ENCODE peak calls at places on chromosomes 4 and X, in eight cellular contexts. One of them, this sample, is unnamed.

GRCh38 chr4:145881585-145881984 is 57.0 kb downstream of the ZNF827 start:
- DNase-seq in IMR-90: no peak
- DNase-seq in uterus: no peak
- DNase-seq in GM12878: no peak
- DNase-seq in HCT116: no peak
- DNase-seq in A549: no peak
- DNase-seq in stomach: no peak
- DNase-seq in breast epithelium: no peak
- DNase-seq in this sample: no peak

GRCh38 chrX:39946822-39947221 is 150.9 kb downstream of the BCOR start:
- DNase-seq in HCT116: no peak
- DNase-seq in A549: no peak
- DNase-seq in IMR-90: peak
- DNase-seq in GM12878: no peak
- DNase-seq in uterus: no peak
- DNase-seq in stomach: no peak
- DNase-seq in breast epithelium: no peak
- DNase-seq in this sample: no peak

GRCh38 chr4:732911-733630 is 27.4 kb downstream of the PCGF3 start:
- DNase-seq in IMR-90: no peak
- DNase-seq in breast epithelium: no peak
- DNase-seq in stomach: no peak
- DNase-seq in HCT116: no peak
- DNase-seq in GM12878: no peak
- DNase-seq in A549: no peak
- DNase-seq in uterus: no peak
- DNase-seq in this sample: no peak

GRCh38 chrX:13483773-13484172 is 85.6 kb upstream of the EGFL6 start:
- DNase-seq in stomach: no peak
- DNase-seq in uterus: no peak
- DNase-seq in HCT116: no peak
- DNase-seq in A549: no peak
- DNase-seq in breast epithelium: no peak
- DNase-seq in GM12878: no peak
- DNase-seq in IMR-90: no peak
- DNase-seq in this sample: no peak

GRCh38 chr4:158809611-158810486 is 41.0 kb downstream of the FNIP2 start:
- DNase-seq in stomach: no peak
- DNase-seq in A549: no peak
- DNase-seq in GM12878: peak
- DNase-seq in HCT116: peak
- DNase-seq in uterus: no peak
- DNase-seq in IMR-90: peak
- DNase-seq in breast epithelium: no peak
- DNase-seq in this sample: peak

GRCh38 chr4:98794565-98795205 is 134.2 kb downstream of the EIF4E start:
- DNase-seq in HCT116: no peak
- DNase-seq in IMR-90: peak
- DNase-seq in breast epithelium: no peak
- DNase-seq in stomach: no peak
- DNase-seq in A549: no peak
- DNase-seq in uterus: no peak
- DNase-seq in GM12878: no peak
- DNase-seq in this sample: no peak

GRCh38 chrX:47232803-47233332 is at the start of gene USP11:
- DNase-seq in breast epithelium: no peak
- DNase-seq in GM12878: no peak
- DNase-seq in stomach: peak
- DNase-seq in IMR-90: peak
- DNase-seq in uterus: peak
- DNase-seq in HCT116: no peak
- DNase-seq in A549: peak
- DNase-seq in this sample: peak

GRCh38 chrX:154516655-154517100 is 646 bp upstream of the FAM3A start:
- DNase-seq in IMR-90: peak
- DNase-seq in HCT116: no peak
- DNase-seq in breast epithelium: no peak
- DNase-seq in A549: no peak
- DNase-seq in stomach: no peak
- DNase-seq in uterus: peak
- DNase-seq in GM12878: no peak
- DNase-seq in this sample: no peak

GRCh38 chr4:105059337-105059736 is 87.3 kb upstream of the TET2 start:
- DNase-seq in GM12878: peak
- DNase-seq in uterus: no peak
- DNase-seq in IMR-90: no peak
- DNase-seq in HCT116: no peak
- DNase-seq in breast epithelium: no peak
- DNase-seq in A549: no peak
- DNase-seq in stomach: no peak
- DNase-seq in this sample: no peak

GRCh38 chrX:49058794-49059193 is at the start of gene CCDC120:
- DNase-seq in stomach: peak
- DNase-seq in GM12878: no peak
- DNase-seq in A549: no peak
- DNase-seq in breast epithelium: no peak
- DNase-seq in uterus: no peak
- DNase-seq in HCT116: no peak
- DNase-seq in IMR-90: no peak
- DNase-seq in this sample: no peak
- TF ChIP-seq POLR2A in stomach: no peak
- TF ChIP-seq POLR2A in GM12878: no peak
- TF ChIP-seq POLR2A in A549: no peak
- TF ChIP-seq POLR2A in breast epithelium: no peak
- TF ChIP-seq POLR2A in uterus: no peak
- TF ChIP-seq POLR2A in HCT116: no peak
- TF ChIP-seq POLR2A in IMR-90: no peak
- TF ChIP-seq POLR2A in this sample: no peak

DNA sequence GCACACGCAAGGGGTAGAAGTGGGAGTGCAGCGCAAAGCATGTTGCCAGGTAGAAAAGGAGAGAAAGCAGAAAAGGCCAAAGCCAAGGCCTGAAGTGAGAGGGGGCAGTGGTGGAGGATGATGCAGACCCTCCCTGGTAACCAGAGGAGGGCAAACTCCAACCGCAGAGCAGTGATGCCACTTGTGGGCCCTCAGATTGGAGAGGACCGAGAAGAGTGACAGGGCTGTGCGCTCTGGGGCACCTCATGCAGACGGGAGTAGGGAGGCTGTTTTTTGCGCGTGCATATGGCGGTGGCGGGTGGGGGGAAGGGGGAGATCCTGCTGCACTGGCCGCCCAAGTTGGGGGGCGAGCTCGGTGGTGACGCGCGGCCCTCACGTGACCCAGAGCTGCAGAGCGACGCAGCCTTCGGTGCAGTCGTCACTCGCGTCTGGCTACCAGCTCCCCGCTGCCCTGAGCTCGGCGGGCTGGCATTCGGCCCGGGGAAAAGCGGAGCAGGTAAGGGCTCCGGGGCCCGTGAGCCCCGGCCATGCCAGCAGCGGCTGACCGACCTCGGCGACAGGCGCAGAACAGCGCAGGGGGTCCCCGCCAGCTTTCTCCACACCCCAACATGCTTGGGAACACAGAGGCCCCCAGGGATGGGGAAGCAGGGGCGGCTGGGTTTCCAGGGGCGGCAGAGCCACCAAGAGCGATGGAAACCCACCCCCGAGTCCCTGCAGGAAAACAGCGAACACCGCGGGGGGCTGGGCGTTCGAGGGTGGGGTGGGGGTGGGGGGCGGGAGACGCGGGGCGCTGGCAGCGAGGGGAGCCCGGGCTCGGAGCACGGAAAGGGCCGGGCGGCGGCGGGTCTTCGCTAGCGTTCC is at the start of gene BEX3:
- DNase-seq in stomach: peak
- DNase-seq in GM12878: no peak
- DNase-seq in uterus: peak
- DNase-seq in breast epithelium: peak
- DNase-seq in A549: peak
- DNase-seq in HCT116: no peak
- DNase-seq in IMR-90: peak
- DNase-seq in this sample: peak
- TF ChIP-seq POLR2A in stomach: no peak
- TF ChIP-seq POLR2A in GM12878: peak
- TF ChIP-seq POLR2A in uterus: peak
- TF ChIP-seq POLR2A in breast epithelium: no peak
- TF ChIP-seq POLR2A in A549: peak
- TF ChIP-seq POLR2A in HCT116: peak
- TF ChIP-seq POLR2A in IMR-90: peak
- TF ChIP-seq POLR2A in this sample: no peak

DNA sequence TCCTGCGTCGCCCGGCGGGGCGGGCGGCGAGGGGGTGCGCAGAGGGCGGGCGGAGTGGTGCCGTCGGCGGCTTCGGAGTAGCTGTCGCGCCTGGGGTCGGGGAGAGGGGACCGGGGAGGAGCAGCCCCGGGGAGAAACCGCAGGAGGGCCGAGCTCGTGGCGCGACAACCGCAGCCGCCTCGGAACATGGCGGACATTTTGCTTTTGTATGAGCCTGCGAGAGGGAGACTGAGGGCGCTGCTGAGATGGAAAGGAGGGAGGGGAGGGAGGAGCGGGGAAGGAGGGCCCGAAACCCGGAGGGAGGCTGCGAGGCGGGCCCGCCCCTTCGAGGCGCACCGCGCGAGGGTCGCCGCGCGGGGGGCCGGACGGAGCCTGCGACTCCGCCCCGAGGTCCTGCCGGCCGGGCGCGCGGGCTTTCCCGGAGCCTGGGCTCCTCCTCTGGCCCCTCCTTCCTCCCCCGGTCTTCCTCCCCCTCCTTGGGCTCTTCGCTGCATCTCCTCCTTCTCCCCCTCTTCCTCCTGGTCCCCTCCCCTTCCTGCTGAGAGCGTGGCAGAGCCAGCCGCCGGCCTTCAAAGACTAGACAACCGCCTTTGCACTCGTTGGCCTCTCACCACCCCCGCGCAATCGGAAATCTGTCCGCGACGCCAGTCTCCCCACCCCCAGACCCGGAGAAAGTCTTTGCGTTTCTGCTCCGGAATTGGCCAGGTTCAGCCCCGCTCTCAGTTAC is 1.1 kb downstream of the INTS6L start:
- DNase-seq in GM12878: peak
- DNase-seq in uterus: peak
- DNase-seq in IMR-90: peak
- DNase-seq in A549: peak
- DNase-seq in stomach: peak
- DNase-seq in HCT116: peak
- DNase-seq in breast epithelium: peak
- DNase-seq in this sample: peak
- TF ChIP-seq POLR2A in GM12878: peak
- TF ChIP-seq POLR2A in uterus: peak
- TF ChIP-seq POLR2A in IMR-90: peak
- TF ChIP-seq POLR2A in A549: peak
- TF ChIP-seq POLR2A in stomach: peak
- TF ChIP-seq POLR2A in HCT116: no peak
- TF ChIP-seq POLR2A in breast epithelium: no peak
- TF ChIP-seq POLR2A in this sample: no peak

GRCh38 chrX:71618303-71618721 is at the start of gene CXCR3:
- DNase-seq in GM12878: peak
- DNase-seq in IMR-90: no peak
- DNase-seq in stomach: no peak
- DNase-seq in HCT116: no peak
- DNase-seq in uterus: no peak
- DNase-seq in breast epithelium: no peak
- DNase-seq in A549: no peak
- DNase-seq in this sample: peak

GRCh38 chrX:71615056-71615455 is 3.3 kb downstream of the CXCR3 start:
- DNase-seq in breast epithelium: no peak
- DNase-seq in HCT116: no peak
- DNase-seq in uterus: no peak
- DNase-seq in IMR-90: no peak
- DNase-seq in GM12878: no peak
- DNase-seq in stomach: no peak
- DNase-seq in A549: no peak
- DNase-seq in this sample: no peak

GRCh38 chrX:71615954-71616353 is 2.4 kb downstream of the CXCR3 start:
- DNase-seq in IMR-90: no peak
- DNase-seq in HCT116: no peak
- DNase-seq in uterus: no peak
- DNase-seq in A549: no peak
- DNase-seq in stomach: no peak
- DNase-seq in breast epithelium: no peak
- DNase-seq in GM12878: no peak
- DNase-seq in this sample: no peak

GRCh38 chrX:71617742-71618141 is 569 bp downstream of the CXCR3 start:
- DNase-seq in GM12878: no peak
- DNase-seq in breast epithelium: no peak
- DNase-seq in HCT116: no peak
- DNase-seq in uterus: no peak
- DNase-seq in IMR-90: no peak
- DNase-seq in A549: no peak
- DNase-seq in stomach: no peak
- DNase-seq in this sample: no peak

DNA sequence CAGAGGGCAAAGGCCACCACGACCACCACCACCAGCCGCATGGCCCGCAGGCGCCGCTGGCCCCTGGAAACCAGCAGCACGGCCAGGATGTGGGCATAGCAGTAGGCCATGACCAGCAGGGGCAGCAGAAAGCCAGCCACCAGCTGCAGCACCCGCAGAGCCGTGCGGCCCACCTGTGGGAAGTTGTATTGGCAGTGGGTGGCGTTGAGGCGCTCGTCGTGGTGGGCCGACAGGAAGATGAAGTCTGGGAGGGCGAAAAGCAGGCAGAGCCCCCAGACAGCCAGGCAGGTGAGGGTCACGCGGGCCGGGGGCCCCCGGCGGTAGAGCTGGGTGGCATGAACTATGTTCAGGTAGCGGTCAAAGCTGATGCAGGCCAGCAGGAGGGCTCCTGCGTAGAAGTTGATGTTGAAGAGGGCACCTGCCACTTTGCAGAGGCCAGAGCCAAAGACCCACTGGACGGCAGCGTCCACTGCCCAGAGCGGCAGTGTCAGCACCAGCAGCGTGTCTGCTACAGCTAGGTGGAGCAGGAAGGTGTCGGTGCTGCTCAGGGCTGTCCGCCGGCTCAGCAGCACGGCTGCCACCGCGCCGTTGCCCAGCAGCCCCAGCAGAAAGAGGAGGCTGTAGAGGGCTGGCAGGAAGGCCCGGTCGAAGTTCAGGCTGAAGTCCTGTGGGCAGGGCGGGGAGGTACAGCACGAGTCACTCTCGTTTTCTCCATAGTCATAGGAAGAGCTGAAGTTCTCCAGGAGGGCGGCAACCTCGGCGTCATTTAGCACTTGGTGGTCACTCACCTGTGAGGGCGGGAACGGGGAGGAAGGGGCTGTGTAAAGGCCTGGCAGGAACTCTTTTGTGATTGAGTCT is 1.4 kb downstream of the CXCR3 start:
- DNase-seq in HCT116: no peak
- DNase-seq in breast epithelium: no peak
- DNase-seq in GM12878: no peak
- DNase-seq in uterus: no peak
- DNase-seq in IMR-90: no peak
- DNase-seq in stomach: no peak
- DNase-seq in A549: no peak
- DNase-seq in this sample: no peak
- TF ChIP-seq POLR2A in HCT116: no peak
- TF ChIP-seq POLR2A in breast epithelium: no peak
- TF ChIP-seq POLR2A in GM12878: no peak
- TF ChIP-seq POLR2A in uterus: no peak
- TF ChIP-seq POLR2A in IMR-90: no peak
- TF ChIP-seq POLR2A in stomach: no peak
- TF ChIP-seq POLR2A in A549: no peak
- TF ChIP-seq POLR2A in this sample: no peak

GRCh38 chr4:122732329-122733026 is at the start of gene BBS12:
- DNase-seq in GM12878: peak
- DNase-seq in HCT116: peak
- DNase-seq in IMR-90: peak
- DNase-seq in A549: peak
- DNase-seq in breast epithelium: peak
- DNase-seq in uterus: peak
- DNase-seq in stomach: peak
- DNase-seq in this sample: peak
- TF ChIP-seq POLR2A in GM12878: peak
- TF ChIP-seq POLR2A in HCT116: no peak
- TF ChIP-seq POLR2A in IMR-90: peak
- TF ChIP-seq POLR2A in A549: peak
- TF ChIP-seq POLR2A in breast epithelium: no peak
- TF ChIP-seq POLR2A in uterus: peak
- TF ChIP-seq POLR2A in stomach: no peak
- TF ChIP-seq POLR2A in this sample: no peak